ENCODE peak calls at places on chromosome 18, in four cellular contexts. One of them, this sample, is unnamed.

GRCh38 chr18:183769-184168 is 25.4 kb downstream of the USP14 start:
- DNase-seq in HCEC 1CT: no peak
- DNase-seq in EH: peak; percentile 35
- DNase-seq in hippocampal formation: no peak
- DNase-seq in this sample: peak; percentile 10

GRCh38 chr18:36634573-36635216 is 194.1 kb downstream of the TPGS2 start:
- DNase-seq in HCEC 1CT: no peak
- DNase-seq in EH: peak; percentile 80
- DNase-seq in hippocampal formation: no peak
- DNase-seq in this sample: no peak

GRCh38 chr18:54223568-54224241 is 764 bp downstream of the MBD2 start:
- DNase-seq in HCEC 1CT: peak; percentile 88
- DNase-seq in EH: peak; percentile 94
- DNase-seq in hippocampal formation: peak; percentile 14
- DNase-seq in this sample: peak; percentile 96

GRCh38 chr18:22557160-22557941 is 139.6 kb upstream of the CTAGE1 start:
- DNase-seq in HCEC 1CT: no peak
- DNase-seq in EH: no peak
- DNase-seq in hippocampal formation: no peak
- DNase-seq in this sample: no peak

GRCh38 chr18:22623513-22623912 is 205.8 kb upstream of the CTAGE1 start:
- DNase-seq in HCEC 1CT: no peak
- DNase-seq in EH: no peak
- DNase-seq in hippocampal formation: no peak
- DNase-seq in this sample: no peak

GRCh38 chr18:79070486-79070885 is 1.3 kb downstream of the ATP9B start:
- DNase-seq in HCEC 1CT: no peak
- DNase-seq in EH: no peak
- DNase-seq in hippocampal formation: no peak
- DNase-seq in this sample: no peak

GRCh38 chr18:44967599-44967998 is 286.9 kb downstream of the SETBP1 start:
- DNase-seq in HCEC 1CT: no peak
- DNase-seq in EH: no peak
- DNase-seq in hippocampal formation: no peak
- DNase-seq in this sample: no peak

GRCh38 chr18:47932603-47933002 is 2.1 kb upstream of the SMAD2 start:
- DNase-seq in HCEC 1CT: no peak
- DNase-seq in EH: no peak
- DNase-seq in hippocampal formation: no peak
- DNase-seq in this sample: no peak

GRCh38 chr18:58887613-58887963 is 22.9 kb downstream of the ZNF532 start:
- DNase-seq in HCEC 1CT: no peak
- DNase-seq in EH: no peak
- DNase-seq in hippocampal formation: peak; percentile 58
- DNase-seq in this sample: peak; percentile 37

GRCh38 chr18:24426073-24426397 is 435 bp upstream of the IMPACT start:
- DNase-seq in HCEC 1CT: no peak
- DNase-seq in EH: no peak
- DNase-seq in hippocampal formation: no peak
- DNase-seq in this sample: no peak

GRCh38 chr18:74506405-74507119 is 10.4 kb downstream of the CNDP2 start:
- DNase-seq in HCEC 1CT: no peak
- DNase-seq in EH: no peak
- DNase-seq in hippocampal formation: no peak
- DNase-seq in this sample: peak; percentile 39

GRCh38 chr18:48798334-48799197 is 152.2 kb downstream of the SMAD7 start:
- DNase-seq in HCEC 1CT: no peak
- DNase-seq in EH: no peak
- DNase-seq in hippocampal formation: no peak
- DNase-seq in this sample: no peak

GRCh38 chr18:24185805-24186204 is 46.9 kb downstream of the CABYR start:
- DNase-seq in HCEC 1CT: peak; percentile 58
- DNase-seq in EH: peak; percentile 41
- DNase-seq in hippocampal formation: no peak
- DNase-seq in this sample: no peak

GRCh38 chr18:26919656-26920055 is 54.1 kb upstream of the AQP4 start:
- DNase-seq in HCEC 1CT: no peak
- DNase-seq in EH: no peak
- DNase-seq in hippocampal formation: no peak
- DNase-seq in this sample: no peak

GRCh38 chr18:63378919-63379638 is 12.1 kb upstream of the KDSR start:
- DNase-seq in HCEC 1CT: no peak
- DNase-seq in EH: no peak
- DNase-seq in hippocampal formation: no peak
- DNase-seq in this sample: no peak

GRCh38 chr18:42086288-42086687 is 131.3 kb downstream of the PIK3C3 start:
- DNase-seq in HCEC 1CT: no peak
- DNase-seq in EH: peak; percentile 78
- DNase-seq in hippocampal formation: no peak
- DNase-seq in this sample: no peak

GRCh38 chr18:44943201-44943881 is 262.7 kb downstream of the SETBP1 start:
- DNase-seq in HCEC 1CT: no peak
- DNase-seq in EH: peak; percentile 75
- DNase-seq in hippocampal formation: no peak
- DNase-seq in this sample: peak; percentile 93

GRCh38 chr18:13463526-13463925 is 245.0 kb downstream of the LDLRAD4 start:
- DNase-seq in HCEC 1CT: no peak
- DNase-seq in EH: no peak
- DNase-seq in hippocampal formation: no peak
- DNase-seq in this sample: no peak

GRCh38 chr18:76838182-76838581 is 15.8 kb downstream of the ZNF236 start:
- DNase-seq in HCEC 1CT: peak; percentile 44
- DNase-seq in EH: no peak
- DNase-seq in hippocampal formation: no peak
- DNase-seq in this sample: no peak

GRCh38 chr18:34801769-34802168 is 91.7 kb downstream of the DTNA start:
- DNase-seq in HCEC 1CT: peak; percentile 83
- DNase-seq in EH: peak; percentile 14
- DNase-seq in hippocampal formation: no peak
- DNase-seq in this sample: peak; percentile 72

GRCh38 chr18:23580677-23581367 is 5.5 kb downstream of the NPC1 start:
- DNase-seq in HCEC 1CT: peak; percentile 92
- DNase-seq in EH: peak; percentile 94
- DNase-seq in hippocampal formation: no peak
- DNase-seq in this sample: peak; percentile 71

GRCh38 chr18:49590608-49591007 is 28.8 kb downstream of the LIPG start:
- DNase-seq in HCEC 1CT: no peak
- DNase-seq in EH: no peak
- DNase-seq in hippocampal formation: no peak
- DNase-seq in this sample: no peak

GRCh38 chr18:80246656-80247402 is 485 bp downstream of the PARD6G start:
- DNase-seq in HCEC 1CT: no peak
- DNase-seq in EH: peak; percentile 15
- DNase-seq in hippocampal formation: no peak
- DNase-seq in this sample: peak; percentile 4

GRCh38 chr18:23158058-23158457 is 22.8 kb downstream of the CABLES1 start:
- DNase-seq in HCEC 1CT: no peak
- DNase-seq in EH: no peak
- DNase-seq in hippocampal formation: no peak
- DNase-seq in this sample: no peak